ENCODE peak calls at places on chromosomes 13 and 19, in six cellular contexts. Q is H1, A is GM12892, R is HepG2, M is GM12878, S is K562. K is an unnamed sample.
A peak's percentile ranks its signal among the peaks of the same experiment; 100 is the strongest.

GRCh38 chr13:75181906-75182305 is 300.1 kb downstream of the TBC1D4 start:
- DNase-seq in Q (no peak), A (no peak), R (no peak), M (no peak), S (no peak), K (no peak)

GRCh38 chr13:81275666-81276258 is 934.8 kb upstream of the SPRY2 start:
- DNase-seq in Q (no peak), A (no peak), R (no peak), M (no peak), S (no peak), K (no peak)

GRCh38 chr19:45553464-45553863 is 31.1 kb downstream of the OPA3 start:
- DNase-seq in Q (peak; percentile 70), A (no peak), R (no peak), M (no peak), S (peak; percentile 11), K (no peak)

GRCh38 chr13:96960379-96960778 is 33.9 kb downstream of the OXGR1 start:
- DNase-seq in Q (no peak), A (no peak), R (no peak), M (no peak), S (no peak), K (no peak)

GRCh38 chr13:36244990-36245389 is 30.6 kb upstream of the SOHLH2 start:
- DNase-seq in Q (no peak), A (no peak), R (no peak), M (no peak), S (no peak), K (no peak)

GRCh38 chr13:36148436-36148835 is 17.3 kb upstream of the DCLK1 start:
- DNase-seq in Q (no peak), A (no peak), R (no peak), M (no peak), S (no peak), K (no peak)

GRCh38 chr19:17327654-17328516 is 6.8 kb downstream of the ANO8 start:
- DNase-seq in Q (no peak), A (peak; percentile 77), R (peak; percentile 13), M (no peak), S (peak; percentile 82), K (peak; percentile 85)

GRCh38 chr19:46000497-46001246 is 5.4 kb downstream of the CCDC61 start:
- DNase-seq in Q (no peak), A (peak; percentile 90), R (no peak), M (no peak), S (peak; percentile 85), K (peak; percentile 90)

GRCh38 chr13:66659291-66660012 is 570.7 kb downstream of the PCDH9 start:
- DNase-seq in Q (no peak), A (no peak), R (no peak), M (no peak), S (no peak), K (no peak)

GRCh38 chr19:4431808-4432674 is 25.6 kb downstream of the UBXN6 start:
- DNase-seq in Q (no peak), A (no peak), R (no peak), M (peak; percentile 12), S (no peak), K (no peak)

GRCh38 chr13:26011996-26012688 is 39.7 kb downstream of the SHISA2 start:
- DNase-seq in Q (no peak), A (no peak), R (no peak), M (no peak), S (no peak), K (no peak)

GRCh38 chr19:50657672-50658437 is 8.6 kb downstream of the C19orf81 start:
- DNase-seq in Q (peak; percentile 98), A (no peak), R (peak; percentile 44), M (peak; percentile 5), S (peak; percentile 96), K (no peak)

GRCh38 chr13:44573790-44574465 is 2.2 kb downstream of the TSC22D1 start:
- DNase-seq in Q (no peak), A (no peak), R (peak; percentile 11), M (no peak), S (peak; percentile 9), K (no peak)

GRCh38 chr19:55066107-55066709 is 3.3 kb upstream of the RDH13 start:
- DNase-seq in Q (no peak), A (no peak), R (no peak), M (no peak), S (peak; percentile 49), K (no peak)

GRCh38 chr19:55058781-55059610 is 4.0 kb downstream of the RDH13 start:
- DNase-seq in Q (no peak), A (no peak), R (no peak), M (no peak), S (no peak), K (no peak)

GRCh38 chr19:55063492-55063843 is 520 bp upstream of the RDH13 start:
- DNase-seq in Q (no peak), A (no peak), R (no peak), M (no peak), S (no peak), K (no peak)

GRCh38 chr19:55067869-55068268 is 4.9 kb upstream of the RDH13 start:
- DNase-seq in Q (no peak), A (no peak), R (no peak), M (no peak), S (no peak), K (no peak)

DNA sequence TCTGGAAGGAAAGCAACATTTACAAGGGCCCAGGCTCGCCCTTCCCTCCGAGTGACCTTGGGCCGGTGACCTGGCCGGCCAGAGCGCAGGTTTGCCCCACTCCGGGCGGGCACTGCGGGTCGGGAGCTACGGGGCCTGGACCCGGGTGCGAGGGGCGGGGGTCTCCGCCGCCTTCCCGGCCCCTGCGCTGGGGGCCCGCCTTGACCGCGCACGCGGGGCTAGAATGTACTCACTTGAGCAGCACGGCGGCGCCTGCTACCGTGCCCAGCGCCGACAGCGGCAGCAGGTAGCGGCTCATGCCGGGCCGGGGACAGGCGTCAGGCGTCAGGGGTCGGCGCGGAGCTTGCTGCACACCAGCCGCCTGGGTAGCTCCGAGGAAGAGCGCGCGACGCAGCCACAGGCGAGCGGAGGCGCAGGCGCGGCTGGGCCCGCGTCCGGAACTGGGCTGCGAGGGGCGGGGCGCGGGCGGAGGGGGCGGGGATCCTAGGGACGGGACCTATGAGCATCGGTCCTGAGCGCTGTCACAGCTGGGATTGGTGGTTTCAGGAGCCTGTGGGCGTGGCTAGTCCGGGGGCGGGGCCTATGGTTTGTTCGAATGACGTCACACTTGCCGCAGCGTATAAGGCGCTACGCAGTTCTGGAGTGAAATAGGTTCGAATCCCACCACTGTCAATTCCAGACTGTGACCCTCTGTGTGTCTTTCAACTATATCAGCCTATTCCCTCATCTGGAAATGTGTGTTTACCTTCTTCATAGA is at the start of gene RDH13:
- DNase-seq in Q (peak; percentile 90), A (peak; percentile 85), R (peak; percentile 89), M (peak; percentile 75), S (peak; percentile 99), K (peak; percentile 98)
- TF ChIP-seq POLR2AphosphoS5 in Q (no peak), A (no peak), R (peak; percentile 60), M (peak; percentile 47), S (peak; percentile 39), K (no peak)

GRCh38 chr19:10431943-10432735 is 11.8 kb downstream of the PDE4A start:
- DNase-seq in Q (no peak), A (no peak), R (no peak), M (no peak), S (peak; percentile 87), K (no peak)

GRCh38 chr19:10430505-10431253 is 10.3 kb downstream of the PDE4A start:
- DNase-seq in Q (no peak), A (no peak), R (no peak), M (no peak), S (peak; percentile 88), K (no peak)

GRCh38 chr19:10431254-10431942 is 11.1 kb downstream of the PDE4A start:
- DNase-seq in Q (no peak), A (no peak), R (no peak), M (peak; percentile 61), S (peak; percentile 50), K (no peak)

GRCh38 chr19:10433131-10433536 is 12.8 kb downstream of the PDE4A start:
- DNase-seq in Q (no peak), A (no peak), R (no peak), M (no peak), S (no peak), K (no peak)

GRCh38 chr19:10432736-10433130 is 12.4 kb downstream of the PDE4A start:
- DNase-seq in Q (no peak), A (no peak), R (no peak), M (no peak), S (no peak), K (no peak)
- TF ChIP-seq TAF1 in Q (no peak), A (no peak), R (no peak), M (no peak), S (no peak), K (no peak)

DNA sequence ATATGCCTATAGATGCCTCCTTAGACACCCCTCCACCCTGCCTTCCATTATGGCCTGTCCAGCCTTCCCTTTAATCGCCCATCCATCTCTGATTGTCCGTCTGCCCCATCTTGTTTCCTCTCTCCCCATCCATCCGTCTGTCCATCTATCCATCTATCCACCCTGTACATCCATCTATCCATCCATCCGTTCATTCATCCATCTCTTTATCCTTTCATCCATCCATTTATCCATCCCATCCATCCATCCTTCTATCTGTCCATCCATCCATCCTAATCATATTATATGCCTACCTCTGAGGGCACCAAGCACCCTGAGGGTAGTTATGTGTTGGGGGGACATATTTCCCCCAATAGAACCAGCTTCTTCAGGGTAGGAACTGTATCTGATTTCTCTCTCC is 23.1 kb downstream of the TRPM4 start:
- DNase-seq in Q (no peak), A (no peak), R (no peak), M (no peak), S (no peak), K (no peak)
- TF ChIP-seq POLR2A in Q (no peak), A (no peak), R (no peak), M (no peak), S (no peak), K (no peak)

DNA sequence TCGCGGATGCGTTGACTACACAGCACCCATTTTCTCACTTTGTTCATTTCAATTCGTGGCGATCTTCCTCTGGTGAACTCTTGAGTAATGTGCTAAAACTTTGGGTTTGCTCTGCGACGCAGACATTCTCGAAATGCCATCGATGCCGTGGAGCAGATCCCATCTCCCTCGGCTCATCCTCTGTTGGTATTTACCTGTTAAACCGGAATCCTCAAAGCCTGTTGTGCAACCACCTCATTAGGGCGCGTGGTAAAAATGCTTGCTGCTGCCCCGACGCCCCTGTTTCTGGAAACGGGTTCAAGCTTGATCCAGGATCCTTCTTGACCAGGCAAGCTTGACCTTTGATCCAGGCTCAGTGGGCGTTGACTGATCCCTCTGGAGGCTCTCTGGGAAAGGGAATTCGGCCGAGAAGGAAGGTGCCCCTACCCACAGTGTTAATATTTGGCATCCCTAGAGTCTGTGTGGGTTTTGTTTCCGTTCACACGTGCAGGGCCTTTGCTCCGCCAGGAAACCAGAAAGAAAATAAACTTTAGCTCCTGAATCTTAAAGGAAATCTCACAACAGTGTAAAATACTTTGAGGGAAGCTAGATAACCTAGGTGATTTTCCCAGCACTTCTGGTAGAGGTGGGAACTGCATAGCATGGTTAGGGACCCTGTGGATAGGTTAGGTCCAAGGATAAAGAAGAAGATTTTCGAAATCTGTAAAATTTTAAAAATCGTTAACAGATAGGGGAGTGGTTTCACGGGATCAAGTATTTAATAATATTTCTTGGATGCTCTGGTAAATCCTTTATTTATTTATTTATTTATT is 1.0 kb downstream of the LSM14A start:
- DNase-seq in Q (peak; percentile 5), A (no peak), R (peak; percentile 82), M (no peak), S (no peak), K (no peak)
- TF ChIP-seq POLR2AphosphoS5 in Q (peak; percentile 57), A (no peak), R (peak; percentile 79), M (no peak), S (no peak), K (no peak)

GRCh38 chr19:15123900-15124299 is 16.7 kb downstream of the SYDE1 start:
- DNase-seq in Q (no peak), A (no peak), R (no peak), M (no peak), S (no peak), K (no peak)
- TF ChIP-seq TAF1 in Q (no peak), A (no peak), R (no peak), M (no peak), S (no peak), K (no peak)